ENCODE peak calls at places on chromosomes 5 and 9, in seven cellular contexts. M is HCT116, A is GM12878, H is K562, J is HepG2, O is SK-N-SH, I is H1. X is an unnamed sample.

GRCh38 chr5:40436535-40437237 is 243.0 kb upstream of the PTGER4 start:
- DNase-seq in A (no peak), H (no peak), J (no peak), I (no peak), O (no peak), M (no peak), X (no peak)

GRCh38 chr9:89951671-89952070 is 346.9 kb downstream of the GADD45G start:
- DNase-seq in I (no peak), A (no peak), M (no peak), O (no peak), J (no peak), H (no peak), X (no peak)

GRCh38 chr9:6973762-6974161 is 216.0 kb downstream of the KDM4C start:
- DNase-seq in H (no peak), M (no peak), I (no peak), O (no peak), A (peak), J (peak), X (no peak)

GRCh38 chr9:127779136-127779981 is 893 bp upstream of the SH2D3C start:
- DNase-seq in A (peak), H (peak), M (no peak), I (no peak), O (peak), J (no peak), X (no peak)

GRCh38 chr9:134200730-134201129 is 36.4 kb upstream of the RNU6ATAC start:
- DNase-seq in J (no peak), I (no peak), A (no peak), O (no peak), H (no peak), M (no peak), X (no peak)

GRCh38 chr5:136246632-136247031 is 53.7 kb upstream of the SMIM32 start:
- DNase-seq in J (no peak), O (no peak), M (no peak), A (no peak), H (no peak), I (no peak), X (no peak)

GRCh38 chr5:150278916-150279315 is 10.7 kb downstream of the CAMK2A start:
- DNase-seq in I (no peak), H (no peak), A (no peak), J (no peak), M (no peak), O (no peak), X (no peak)

GRCh38 chr5:43400082-43400481 is 12.1 kb downstream of the CCL28 start:
- DNase-seq in A (no peak), I (no peak), O (no peak), J (no peak), M (no peak), H (no peak), X (peak)

GRCh38 chr5:150523472-150524350 is 15.8 kb downstream of the NDST1 start:
- DNase-seq in H (peak), O (peak), M (peak), A (no peak), J (peak), I (no peak), X (peak)

GRCh38 chr9:20630241-20630943 is 8.1 kb upstream of the MLLT3 start:
- DNase-seq in A (no peak), M (no peak), O (no peak), H (no peak), J (no peak), I (no peak), X (no peak)

GRCh38 chr9:77594963-77595362 is 53.2 kb downstream of the GNA14 start:
- DNase-seq in A (no peak), M (no peak), I (no peak), O (no peak), J (no peak), H (no peak), X (no peak)

GRCh38 chr9:4297795-4298254 is 2.0 kb downstream of the GLIS3 start:
- DNase-seq in M (no peak), O (peak), A (no peak), H (peak), I (no peak), J (peak), X (peak)

GRCh38 chr5:13478831-13479465 is 465.5 kb downstream of the DNAH5 start:
- DNase-seq in O (peak), J (peak), I (peak), A (no peak), M (no peak), H (peak), X (peak)

GRCh38 chr5:135834639-135835529 is at the start of gene SLC25A48:
- DNase-seq in O (peak), I (peak), J (peak), M (peak), H (no peak), A (no peak), X (peak)

GRCh38 chr5:11044581-11044980 is 283.5 kb upstream of the DAP start:
- DNase-seq in A (no peak), H (no peak), M (no peak), O (no peak), J (no peak), I (no peak), X (no peak)

GRCh38 chr5:26807231-26808199 is 230.9 kb downstream of the CDH9 start:
- DNase-seq in A (no peak), M (no peak), O (no peak), I (no peak), J (no peak), H (no peak), X (no peak)

DNA sequence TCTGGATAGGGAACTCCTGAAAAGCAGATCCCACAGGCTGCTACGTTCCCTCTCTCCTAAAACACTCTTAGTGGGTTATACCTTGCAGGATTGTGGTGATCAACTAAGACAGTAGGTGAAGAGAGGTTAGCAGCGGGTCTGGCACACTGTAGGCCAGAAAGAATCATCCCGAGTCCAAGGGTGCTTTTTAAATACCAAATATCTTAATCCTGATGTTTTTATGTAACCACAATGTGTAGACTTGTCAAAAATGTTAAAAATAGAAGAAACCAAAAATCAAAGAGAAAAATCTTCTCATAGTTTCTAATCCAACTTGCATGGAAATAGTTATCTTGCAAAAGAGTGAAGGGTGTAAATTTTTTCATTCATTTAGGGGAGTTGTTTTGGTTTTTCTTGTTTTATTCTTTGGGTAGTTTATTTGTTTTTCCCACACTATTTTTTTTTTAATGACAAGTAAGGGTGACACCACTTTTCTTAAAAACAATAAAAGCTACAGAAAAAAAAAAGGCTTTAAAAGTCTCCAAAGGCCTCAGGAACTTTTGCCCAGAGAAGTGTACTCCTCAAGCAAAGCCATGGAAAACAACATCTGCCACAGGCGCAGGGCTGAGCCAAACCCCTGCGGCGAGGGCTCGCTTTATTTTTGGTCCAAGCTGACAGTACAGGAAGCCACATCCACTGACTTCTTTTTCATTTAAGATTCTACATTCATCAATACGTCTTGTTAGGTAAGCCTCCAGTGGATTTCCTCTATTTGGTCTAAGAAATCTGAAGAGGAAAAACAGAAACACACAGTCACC is 52.1 kb upstream of the IFNK start:
- DNase-seq in A (no peak), I (no peak), J (no peak), M (no peak), O (no peak), H (no peak), X (no peak)
- TF ChIP-seq JUND in A (no peak), I (no peak), J (no peak), M (no peak), O (no peak), H (no peak), X (no peak)

DNA sequence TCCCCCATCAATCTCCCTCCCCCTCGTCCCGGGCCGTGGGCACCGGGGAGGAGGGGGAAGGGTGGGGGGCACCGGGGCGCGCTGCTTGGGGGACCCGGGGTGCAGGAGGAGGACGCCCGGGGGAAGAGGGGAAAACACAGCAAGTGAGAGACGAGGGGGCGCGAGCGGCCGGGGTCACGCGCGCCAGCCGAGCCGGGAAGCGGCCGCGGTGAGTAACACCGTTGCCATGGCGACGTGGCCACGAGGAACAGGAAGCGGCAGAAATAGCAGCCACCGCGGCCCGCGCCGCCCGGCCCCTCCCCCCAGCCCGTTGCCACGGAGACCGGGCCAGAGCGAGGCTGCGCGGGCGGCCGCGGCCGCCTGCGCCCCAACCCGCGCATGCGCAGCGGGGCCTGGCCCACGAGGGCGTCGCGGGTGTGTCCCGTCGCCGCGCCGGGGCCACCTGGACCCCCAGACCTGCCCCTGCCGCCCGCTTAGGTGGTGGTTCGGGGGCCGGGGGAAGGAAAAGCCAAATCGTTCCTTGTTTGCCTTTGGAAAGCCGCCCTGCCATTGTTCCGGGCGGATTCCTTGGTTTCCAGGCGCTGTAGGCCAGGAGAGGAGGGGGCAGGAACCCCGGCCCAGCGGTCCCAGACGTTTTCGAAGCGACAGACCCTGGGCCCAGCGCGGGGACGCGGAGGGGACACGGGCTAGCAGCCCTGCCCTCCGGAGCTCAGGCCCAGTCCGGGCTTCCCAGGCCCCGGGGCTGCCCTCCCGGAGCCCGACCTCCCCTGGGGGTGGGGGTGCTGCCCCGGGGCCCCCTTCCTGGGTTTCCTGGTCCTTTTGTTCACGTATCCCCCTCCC is 207.1 kb downstream of the C9orf50 start:
- DNase-seq in M (peak), O (peak), J (peak), I (peak), H (peak), A (peak), X (peak)
- TF ChIP-seq JUND in M (no peak), O (no peak), J (no peak), I (peak), H (peak), A (peak), X (no peak)

GRCh38 chr5:7018601-7019000 is 305.4 kb downstream of the TENT4A start:
- DNase-seq in H (no peak), A (no peak), I (no peak), M (no peak), J (no peak), O (no peak), X (no peak)

GRCh38 chr5:7018144-7018543 is 304.9 kb downstream of the TENT4A start:
- DNase-seq in A (no peak), M (no peak), H (no peak), I (no peak), J (no peak), O (no peak), X (no peak)

GRCh38 chr5:7015586-7016256 is 302.5 kb downstream of the TENT4A start:
- DNase-seq in O (no peak), A (no peak), J (no peak), I (peak), M (no peak), H (peak), X (no peak)

GRCh38 chr5:7012057-7012456 is 298.8 kb downstream of the TENT4A start:
- DNase-seq in H (no peak), I (no peak), O (no peak), M (no peak), A (no peak), J (no peak), X (no peak)

GRCh38 chr5:7017004-7017770 is 304.0 kb downstream of the TENT4A start:
- DNase-seq in J (no peak), O (no peak), A (no peak), M (no peak), H (no peak), I (no peak), X (no peak)
- TF ChIP-seq JUND in J (no peak), O (no peak), A (no peak), M (no peak), H (no peak), I (no peak), X (no peak)

DNA sequence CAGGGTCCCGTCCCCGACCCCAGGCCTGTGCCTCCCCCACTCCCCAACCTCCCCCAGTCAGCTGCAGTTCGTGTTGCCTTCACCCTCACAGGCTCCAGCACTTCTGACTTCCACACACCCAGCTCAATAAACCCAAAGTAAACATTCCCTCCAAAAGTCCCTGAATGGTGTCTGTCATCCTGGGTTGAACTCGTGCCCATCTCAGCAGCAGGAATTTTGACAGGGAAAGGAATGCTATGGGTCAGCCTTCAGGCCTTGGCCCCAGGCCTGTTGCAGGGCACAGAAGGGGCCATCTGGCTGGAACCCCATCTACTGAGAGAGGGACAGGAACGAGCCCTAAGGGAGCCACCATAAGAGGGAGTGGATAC is 29.6 kb upstream of the CNOT6 start:
- DNase-seq in I (no peak), M (no peak), A (no peak), H (no peak), O (no peak), J (peak), X (no peak)
- TF ChIP-seq JUND in I (no peak), M (no peak), A (no peak), H (no peak), O (no peak), J (no peak), X (no peak)

X was measured in T47D.